ENCODE peak calls at places on chromosomes 4 and X, in five cellular contexts. L, O, H, V and W are unnamed samples.

GRCh38 chrX:26922278-26922677 is 540.9 kb downstream of the PPP4R3C start:
- DNase-seq in L (peak), O (no peak), H (no peak), V (no peak), W (no peak)

GRCh38 chr4:78551420-78552351 is at the start of gene ANXA3:
- DNase-seq in L (peak), O (no peak), H (no peak), V (no peak), W (no peak)

GRCh38 chr4:164956766-164957643 is 20.5 kb downstream of the TRIM61 start:
- DNase-seq in L (peak), O (peak), H (no peak), V (no peak), W (no peak)

GRCh38 chrX:111110098-111110775 is 14.2 kb downstream of the PAK3 start:
- DNase-seq in L (peak), O (no peak), H (no peak), V (no peak), W (no peak)

GRCh38 chr4:104682311-104682710 is 187.6 kb upstream of the CXXC4 start:
- DNase-seq in L (no peak), O (no peak), H (no peak), V (no peak), W (no peak)

GRCh38 chr4:55184600-55185523 is 59.5 kb upstream of the KDR start:
- DNase-seq in L (peak), O (peak), H (peak), V (no peak), W (no peak)

GRCh38 chr4:158850800-158851644 is 82.2 kb downstream of the FNIP2 start:
- DNase-seq in L (peak), O (peak), H (peak), V (peak), W (no peak)

GRCh38 chrX:38561126-38561868 is at the start of gene TSPAN7:
- DNase-seq in L (peak), O (peak), H (peak), V (no peak), W (peak)

GRCh38 chrX:47169726-47170515 is 23.7 kb upstream of the UBA1 start:
- DNase-seq in L (no peak), O (no peak), H (no peak), V (peak), W (peak)

GRCh38 chr4:159390648-159391047 is 287.8 kb downstream of the RAPGEF2 start:
- DNase-seq in L (peak), O (no peak), H (peak), V (peak), W (no peak)

GRCh38 chr4:77092832-77093800 is 17.3 kb upstream of the CCNI start:
- DNase-seq in L (peak), O (no peak), H (no peak), V (no peak), W (no peak)

GRCh38 chr4:4428966-4429875 is 42.3 kb downstream of the NSG1 start:
- DNase-seq in L (no peak), O (no peak), H (no peak), V (no peak), W (no peak)

GRCh38 chr4:8221476-8221875 is 22.4 kb downstream of the SH3TC1 start:
- DNase-seq in L (no peak), O (peak), H (no peak), V (no peak), W (no peak)

GRCh38 chr4:99715286-99715685 is 57.7 kb upstream of the C4orf54 start:
- DNase-seq in L (peak), O (no peak), H (no peak), V (no peak), W (no peak)

GRCh38 chr4:3409571-3410091 is 32.1 kb upstream of the HGFAC start:
- DNase-seq in L (no peak), O (no peak), H (no peak), V (no peak), W (no peak)

GRCh38 chr4:52545099-52546069 is 113.7 kb downstream of the USP46 start:
- DNase-seq in L (peak), O (peak), H (peak), V (peak), W (peak)
- H3K4me3 ChIP-seq in L (no peak), O (no peak), H (no peak), V (no peak), W (peak)

DNA sequence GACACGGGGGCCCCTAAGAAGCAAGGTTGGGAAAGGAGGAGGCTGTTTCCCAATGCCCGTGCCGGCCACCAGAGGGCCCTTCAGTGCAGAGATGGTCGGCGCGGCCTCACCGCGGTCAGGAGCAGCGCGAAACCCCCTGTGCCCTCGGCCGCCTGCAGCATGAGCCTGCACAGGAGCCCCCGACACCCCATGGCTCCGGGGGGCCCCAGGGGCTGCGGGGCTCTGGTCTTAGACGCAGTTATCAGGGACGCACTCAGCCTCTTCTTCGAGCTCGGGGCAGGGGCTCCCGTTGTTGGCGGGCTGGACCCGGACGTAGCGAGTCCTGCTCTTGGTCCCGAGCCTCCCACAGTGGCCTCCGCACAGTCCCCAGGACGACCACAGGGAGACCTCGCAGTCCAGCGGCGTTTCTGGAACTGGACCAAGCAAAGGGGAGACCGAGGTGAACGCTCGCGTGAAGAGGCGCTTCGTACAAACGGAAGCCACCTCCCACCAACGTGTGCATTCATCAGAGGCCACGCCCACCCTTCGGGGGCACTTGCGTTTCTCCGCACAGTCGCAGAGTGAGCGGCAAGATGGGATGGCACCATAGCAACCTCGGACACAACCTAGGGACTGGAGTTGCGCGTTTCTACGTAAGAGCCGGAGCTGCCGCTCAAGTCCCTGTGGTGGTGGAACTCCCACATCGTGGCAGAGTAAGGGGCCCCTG is 5.0 kb downstream of the SPON2 start:
- DNase-seq in L (peak), O (peak), H (peak), V (peak), W (no peak)
- H3K4me3 ChIP-seq in L (peak), O (peak), H (peak), V (peak), W (peak)

GRCh38 chrX:72274526-72274925 is 2.5 kb downstream of the RPS4X start:
- DNase-seq in L (no peak), O (no peak), H (no peak), V (no peak), W (no peak)
- H3K4me3 ChIP-seq in L (peak), O (peak), H (no peak), V (peak), W (peak)

GRCh38 chrX:48834383-48834709 is 1.1 kb downstream of the PCSK1N start:
- DNase-seq in L (peak), O (no peak), H (no peak), V (no peak), W (no peak)
- H3K4me3 ChIP-seq in L (no peak), O (peak), H (no peak), V (peak), W (no peak)

GRCh38 chrX:139691843-139692505 is 16.0 kb downstream of the MCF2 start:
- DNase-seq in L (peak), O (no peak), H (no peak), V (no peak), W (no peak)
- H3K4me3 ChIP-seq in L (peak), O (no peak), H (no peak), V (peak), W (peak)

GRCh38 chrX:131617182-131617581 is 73.3 kb downstream of the OR13H1 start:
- DNase-seq in L (peak), O (no peak), H (no peak), V (peak), W (no peak)

GRCh38 chrX:131626681-131627296 is 82.9 kb downstream of the OR13H1 start:
- DNase-seq in L (peak), O (no peak), H (peak), V (no peak), W (no peak)

GRCh38 chrX:131621650-131622049 is 77.8 kb downstream of the OR13H1 start:
- DNase-seq in L (no peak), O (no peak), H (no peak), V (no peak), W (no peak)
- H3K4me3 ChIP-seq in L (no peak), O (no peak), H (no peak), V (no peak), W (no peak)

GRCh38 chr4:186659936-186660335 is 63.7 kb downstream of the FAT1 start:
- DNase-seq in L (no peak), O (no peak), H (no peak), V (no peak), W (no peak)

GRCh38 chr4:186653973-186654372 is 69.7 kb downstream of the FAT1 start:
- DNase-seq in L (no peak), O (no peak), H (no peak), V (no peak), W (no peak)

GRCh38 chr4:186660403-186660802 is 63.3 kb downstream of the FAT1 start:
- DNase-seq in L (no peak), O (no peak), H (no peak), V (no peak), W (no peak)

GRCh38 chr4:186657766-186658165 is 65.9 kb downstream of the FAT1 start:
- DNase-seq in L (peak), O (no peak), H (peak), V (peak), W (no peak)

GRCh38 chr4:186658657-186659056 is 65.0 kb downstream of the FAT1 start:
- DNase-seq in L (no peak), O (no peak), H (no peak), V (no peak), W (no peak)
- H3K4me3 ChIP-seq in L (no peak), O (no peak), H (no peak), V (no peak), W (no peak)